ENCODE peak calls at places on chromosome 22, in eight cellular contexts. One of them, this sample, is unnamed.

GRCh38 chr22:29871684-29872083 is 11.3 kb upstream of the MTMR3 start:
- DNase-seq in hepatocyte: peak; percentile 45
- DNase-seq in dorsolateral prefrontal cortex: no peak
- DNase-seq in cardiac muscle cell: no peak
- DNase-seq in choroid plexus epithelial cell: peak; percentile 15
- DNase-seq in fibroblast of the aortic adventitia: no peak
- DNase-seq in left ventricle myocardium inferior: no peak
- DNase-seq in tibial nerve: no peak
- DNase-seq in this sample: no peak

GRCh38 chr22:46923394-46923793 is 160.9 kb downstream of the TBC1D22A start:
- DNase-seq in hepatocyte: no peak
- DNase-seq in dorsolateral prefrontal cortex: no peak
- DNase-seq in cardiac muscle cell: no peak
- DNase-seq in choroid plexus epithelial cell: no peak
- DNase-seq in fibroblast of the aortic adventitia: no peak
- DNase-seq in left ventricle myocardium inferior: no peak
- DNase-seq in tibial nerve: no peak
- DNase-seq in this sample: no peak

GRCh38 chr22:21829523-21829922 is 37.9 kb downstream of the MAPK1 start:
- DNase-seq in hepatocyte: no peak
- DNase-seq in dorsolateral prefrontal cortex: no peak
- DNase-seq in cardiac muscle cell: no peak
- DNase-seq in choroid plexus epithelial cell: no peak
- DNase-seq in fibroblast of the aortic adventitia: no peak
- DNase-seq in left ventricle myocardium inferior: no peak
- DNase-seq in tibial nerve: no peak
- DNase-seq in this sample: no peak

GRCh38 chr22:27842994-27843431 is 41.5 kb upstream of the MN1 start:
- DNase-seq in hepatocyte: no peak
- DNase-seq in dorsolateral prefrontal cortex: no peak
- DNase-seq in cardiac muscle cell: no peak
- DNase-seq in choroid plexus epithelial cell: peak; percentile 39
- DNase-seq in fibroblast of the aortic adventitia: peak; percentile 57
- DNase-seq in left ventricle myocardium inferior: no peak
- DNase-seq in tibial nerve: no peak
- DNase-seq in this sample: no peak

GRCh38 chr22:25540912-25541660 is 23.4 kb upstream of the GRK3 start:
- DNase-seq in hepatocyte: no peak
- DNase-seq in dorsolateral prefrontal cortex: no peak
- DNase-seq in cardiac muscle cell: no peak
- DNase-seq in choroid plexus epithelial cell: no peak
- DNase-seq in fibroblast of the aortic adventitia: no peak
- DNase-seq in left ventricle myocardium inferior: no peak
- DNase-seq in tibial nerve: no peak
- DNase-seq in this sample: no peak

GRCh38 chr22:49234459-49234858 is 593.2 kb downstream of the BRD1 start:
- DNase-seq in hepatocyte: no peak
- DNase-seq in dorsolateral prefrontal cortex: no peak
- DNase-seq in cardiac muscle cell: no peak
- DNase-seq in choroid plexus epithelial cell: no peak
- DNase-seq in fibroblast of the aortic adventitia: no peak
- DNase-seq in left ventricle myocardium inferior: no peak
- DNase-seq in tibial nerve: no peak
- DNase-seq in this sample: no peak

GRCh38 chr22:20671409-20672081 is 102.4 kb upstream of the SERPIND1 start:
- DNase-seq in hepatocyte: no peak
- DNase-seq in dorsolateral prefrontal cortex: no peak
- DNase-seq in cardiac muscle cell: no peak
- DNase-seq in choroid plexus epithelial cell: no peak
- DNase-seq in fibroblast of the aortic adventitia: no peak
- DNase-seq in left ventricle myocardium inferior: no peak
- DNase-seq in tibial nerve: no peak
- DNase-seq in this sample: no peak

GRCh38 chr22:19386248-19386647 is 45.3 kb downstream of the HIRA start:
- DNase-seq in hepatocyte: no peak
- DNase-seq in dorsolateral prefrontal cortex: no peak
- DNase-seq in cardiac muscle cell: no peak
- DNase-seq in choroid plexus epithelial cell: no peak
- DNase-seq in fibroblast of the aortic adventitia: no peak
- DNase-seq in left ventricle myocardium inferior: no peak
- DNase-seq in tibial nerve: no peak
- DNase-seq in this sample: no peak

GRCh38 chr22:23534201-23534850 is 45.8 kb downstream of the IGLL1 start:
- DNase-seq in hepatocyte: no peak
- DNase-seq in dorsolateral prefrontal cortex: no peak
- DNase-seq in cardiac muscle cell: no peak
- DNase-seq in choroid plexus epithelial cell: no peak
- DNase-seq in fibroblast of the aortic adventitia: no peak
- DNase-seq in left ventricle myocardium inferior: no peak
- DNase-seq in tibial nerve: no peak
- DNase-seq in this sample: no peak

GRCh38 chr22:27667121-27667843 is 134.3 kb downstream of the MN1 start:
- DNase-seq in hepatocyte: no peak
- DNase-seq in dorsolateral prefrontal cortex: no peak
- DNase-seq in cardiac muscle cell: peak; percentile 74
- DNase-seq in choroid plexus epithelial cell: no peak
- DNase-seq in fibroblast of the aortic adventitia: peak; percentile 58
- DNase-seq in left ventricle myocardium inferior: no peak
- DNase-seq in tibial nerve: no peak
- DNase-seq in this sample: no peak

GRCh38 chr22:27270818-27271510 is 530.6 kb downstream of the MN1 start:
- DNase-seq in hepatocyte: no peak
- DNase-seq in dorsolateral prefrontal cortex: peak; percentile 79
- DNase-seq in cardiac muscle cell: peak; percentile 74
- DNase-seq in choroid plexus epithelial cell: peak; percentile 45
- DNase-seq in fibroblast of the aortic adventitia: no peak
- DNase-seq in left ventricle myocardium inferior: peak; percentile 37
- DNase-seq in tibial nerve: no peak
- DNase-seq in this sample: no peak

GRCh38 chr22:20530368-20531153 is 23.2 kb downstream of the MED15 start:
- DNase-seq in hepatocyte: peak; percentile 65
- DNase-seq in dorsolateral prefrontal cortex: no peak
- DNase-seq in cardiac muscle cell: no peak
- DNase-seq in choroid plexus epithelial cell: peak; percentile 67
- DNase-seq in fibroblast of the aortic adventitia: peak; percentile 51
- DNase-seq in left ventricle myocardium inferior: no peak
- DNase-seq in tibial nerve: no peak
- DNase-seq in this sample: peak; percentile 97

GRCh38 chr22:35961480-35961902 is 67.1 kb downstream of the RBFOX2 start:
- DNase-seq in hepatocyte: peak; percentile 57
- DNase-seq in dorsolateral prefrontal cortex: peak; percentile 69
- DNase-seq in cardiac muscle cell: peak; percentile 45
- DNase-seq in choroid plexus epithelial cell: peak; percentile 61
- DNase-seq in fibroblast of the aortic adventitia: peak; percentile 88
- DNase-seq in left ventricle myocardium inferior: peak; percentile 20
- DNase-seq in tibial nerve: no peak
- DNase-seq in this sample: peak; percentile 22

GRCh38 chr22:50527921-50528681 is 1.7 kb downstream of the TYMP start:
- DNase-seq in hepatocyte: no peak
- DNase-seq in dorsolateral prefrontal cortex: no peak
- DNase-seq in cardiac muscle cell: no peak
- DNase-seq in choroid plexus epithelial cell: no peak
- DNase-seq in fibroblast of the aortic adventitia: no peak
- DNase-seq in left ventricle myocardium inferior: no peak
- DNase-seq in tibial nerve: no peak
- DNase-seq in this sample: no peak

GRCh38 chr22:50528682-50529415 is 963 bp downstream of the TYMP start:
- DNase-seq in hepatocyte: no peak
- DNase-seq in dorsolateral prefrontal cortex: no peak
- DNase-seq in cardiac muscle cell: no peak
- DNase-seq in choroid plexus epithelial cell: no peak
- DNase-seq in fibroblast of the aortic adventitia: no peak
- DNase-seq in left ventricle myocardium inferior: no peak
- DNase-seq in tibial nerve: no peak
- DNase-seq in this sample: no peak

GRCh38 chr22:50530280-50530856 is 556 bp upstream of the TYMP start:
- DNase-seq in hepatocyte: peak; percentile 84
- DNase-seq in dorsolateral prefrontal cortex: no peak
- DNase-seq in cardiac muscle cell: no peak
- DNase-seq in choroid plexus epithelial cell: peak; percentile 85
- DNase-seq in fibroblast of the aortic adventitia: peak; percentile 86
- DNase-seq in left ventricle myocardium inferior: peak; percentile 87
- DNase-seq in tibial nerve: peak; percentile 55
- DNase-seq in this sample: peak; percentile 85

GRCh38 chr22:50530857-50531545 is 1.2 kb upstream of the TYMP start:
- DNase-seq in hepatocyte: peak; percentile 91
- DNase-seq in dorsolateral prefrontal cortex: peak; percentile 57
- DNase-seq in cardiac muscle cell: peak; percentile 74
- DNase-seq in choroid plexus epithelial cell: peak; percentile 90
- DNase-seq in fibroblast of the aortic adventitia: peak; percentile 83
- DNase-seq in left ventricle myocardium inferior: peak; percentile 87
- DNase-seq in tibial nerve: peak; percentile 65
- DNase-seq in this sample: peak; percentile 92

DNA sequence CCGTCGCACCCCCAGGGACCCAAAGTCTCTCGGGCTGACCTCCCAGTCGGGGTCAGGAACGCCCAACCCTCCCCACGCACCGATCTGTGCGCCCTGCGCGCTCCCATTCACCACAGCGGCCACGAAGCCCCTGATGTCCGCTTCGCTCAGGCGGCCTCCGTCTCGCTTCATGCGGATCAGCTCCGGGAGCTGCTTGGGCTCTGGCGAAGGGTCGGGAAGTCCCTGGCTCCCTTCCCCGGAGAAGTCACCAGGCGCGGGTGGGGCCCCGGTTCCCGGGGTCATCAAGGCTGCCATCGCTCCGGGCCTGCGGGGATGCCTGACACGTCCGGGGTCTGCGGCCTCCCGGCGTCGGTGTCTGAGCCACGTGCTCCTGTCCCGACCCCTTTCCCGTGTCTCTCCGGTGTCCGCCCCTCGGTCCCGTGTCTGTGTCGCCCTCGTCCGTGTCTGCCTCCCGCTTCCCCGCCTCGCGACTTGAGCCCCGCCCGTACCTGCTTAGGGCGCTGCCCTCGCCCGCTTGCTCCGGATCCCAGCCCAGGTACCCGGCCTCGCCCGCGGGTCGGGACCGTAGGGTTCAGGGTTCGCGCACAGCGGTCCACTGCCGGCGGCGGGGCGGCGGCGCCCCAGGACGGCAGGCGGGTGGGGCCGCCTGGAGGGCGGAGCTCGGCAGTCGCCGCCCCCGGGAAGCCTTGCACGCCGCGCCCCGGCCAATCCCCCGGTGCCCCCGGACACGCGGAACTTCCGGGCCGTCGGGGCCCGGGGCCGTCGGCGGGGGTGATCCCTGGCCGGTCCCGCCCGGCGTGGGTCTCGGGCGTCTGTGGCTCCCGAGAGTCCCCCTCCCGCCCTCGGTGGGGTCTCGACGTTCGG is at the start of gene TYMP:
- DNase-seq in hepatocyte: peak; percentile 78
- DNase-seq in dorsolateral prefrontal cortex: peak; percentile 49
- DNase-seq in cardiac muscle cell: no peak
- DNase-seq in choroid plexus epithelial cell: no peak
- DNase-seq in fibroblast of the aortic adventitia: peak; percentile 29
- DNase-seq in left ventricle myocardium inferior: peak; percentile 82
- DNase-seq in tibial nerve: peak; percentile 45
- DNase-seq in this sample: peak; percentile 83
- H3K4me3 ChIP-seq in hepatocyte: peak within 1 kb of the TSS; percentile 49
- H3K4me3 ChIP-seq in dorsolateral prefrontal cortex: peak within 1 kb of the TSS; percentile 33
- H3K4me3 ChIP-seq in cardiac muscle cell: peak within 1 kb of the TSS; percentile 42
- H3K4me3 ChIP-seq in choroid plexus epithelial cell: peak within 1 kb of the TSS; percentile 62
- H3K4me3 ChIP-seq in fibroblast of the aortic adventitia: peak within 1 kb of the TSS; percentile 69
- H3K4me3 ChIP-seq in left ventricle myocardium inferior: peak within 1 kb of the TSS; percentile 74
- H3K4me3 ChIP-seq in tibial nerve: peak within 1 kb of the TSS; percentile 53
- H3K4me3 ChIP-seq in this sample: peak within 1 kb of the TSS; percentile 79

GRCh38 chr22:43889366-43890253 is 2.2 kb downstream of the PNPLA5 start:
- DNase-seq in hepatocyte: no peak
- DNase-seq in dorsolateral prefrontal cortex: peak; percentile 51
- DNase-seq in cardiac muscle cell: no peak
- DNase-seq in choroid plexus epithelial cell: peak; percentile 55
- DNase-seq in fibroblast of the aortic adventitia: peak; percentile 44
- DNase-seq in left ventricle myocardium inferior: no peak
- DNase-seq in tibial nerve: no peak
- DNase-seq in this sample: peak; percentile 47
- TF ChIP-seq CTCF in hepatocyte: no peak
- TF ChIP-seq CTCF in dorsolateral prefrontal cortex: no peak
- TF ChIP-seq CTCF in cardiac muscle cell: no peak
- TF ChIP-seq CTCF in choroid plexus epithelial cell: peak; percentile 52
- TF ChIP-seq CTCF in fibroblast of the aortic adventitia: peak; percentile 47
- TF ChIP-seq CTCF in left ventricle myocardium inferior: no peak
- TF ChIP-seq CTCF in tibial nerve: no peak
- TF ChIP-seq CTCF in this sample: peak; percentile 34

GRCh38 chr22:38852522-38852921 is 8.7 kb upstream of the NPTXR start:
- DNase-seq in hepatocyte: no peak
- DNase-seq in dorsolateral prefrontal cortex: no peak
- DNase-seq in cardiac muscle cell: no peak
- DNase-seq in choroid plexus epithelial cell: no peak
- DNase-seq in fibroblast of the aortic adventitia: no peak
- DNase-seq in left ventricle myocardium inferior: no peak
- DNase-seq in tibial nerve: no peak
- DNase-seq in this sample: no peak

GRCh38 chr22:38849816-38850215 is 6.0 kb upstream of the NPTXR start:
- DNase-seq in hepatocyte: no peak
- DNase-seq in dorsolateral prefrontal cortex: no peak
- DNase-seq in cardiac muscle cell: no peak
- DNase-seq in choroid plexus epithelial cell: no peak
- DNase-seq in fibroblast of the aortic adventitia: no peak
- DNase-seq in left ventricle myocardium inferior: no peak
- DNase-seq in tibial nerve: no peak
- DNase-seq in this sample: no peak

GRCh38 chr22:38850941-38851849 is 7.4 kb upstream of the NPTXR start:
- DNase-seq in hepatocyte: peak; percentile 72
- DNase-seq in dorsolateral prefrontal cortex: no peak
- DNase-seq in cardiac muscle cell: no peak
- DNase-seq in choroid plexus epithelial cell: peak; percentile 67
- DNase-seq in fibroblast of the aortic adventitia: peak; percentile 51
- DNase-seq in left ventricle myocardium inferior: no peak
- DNase-seq in tibial nerve: no peak
- DNase-seq in this sample: peak; percentile 85

GRCh38 chr22:38850399-38850798 is 6.6 kb upstream of the NPTXR start:
- DNase-seq in hepatocyte: no peak
- DNase-seq in dorsolateral prefrontal cortex: no peak
- DNase-seq in cardiac muscle cell: no peak
- DNase-seq in choroid plexus epithelial cell: no peak
- DNase-seq in fibroblast of the aortic adventitia: no peak
- DNase-seq in left ventricle myocardium inferior: no peak
- DNase-seq in tibial nerve: no peak
- DNase-seq in this sample: no peak

GRCh38 chr22:38853149-38853548 is 9.3 kb upstream of the NPTXR start:
- DNase-seq in hepatocyte: no peak
- DNase-seq in dorsolateral prefrontal cortex: no peak
- DNase-seq in cardiac muscle cell: no peak
- DNase-seq in choroid plexus epithelial cell: no peak
- DNase-seq in fibroblast of the aortic adventitia: no peak
- DNase-seq in left ventricle myocardium inferior: no peak
- DNase-seq in tibial nerve: no peak
- DNase-seq in this sample: no peak
- H3K4me3 ChIP-seq in hepatocyte: no peak overlapping the region
- H3K4me3 ChIP-seq in dorsolateral prefrontal cortex: no peak overlapping the region
- H3K4me3 ChIP-seq in cardiac muscle cell: no peak overlapping the region
- H3K4me3 ChIP-seq in choroid plexus epithelial cell: no peak overlapping the region
- H3K4me3 ChIP-seq in fibroblast of the aortic adventitia: no peak overlapping the region
- H3K4me3 ChIP-seq in left ventricle myocardium inferior: no peak overlapping the region
- H3K4me3 ChIP-seq in tibial nerve: no peak overlapping the region
- H3K4me3 ChIP-seq in this sample: no peak overlapping the region

DNA sequence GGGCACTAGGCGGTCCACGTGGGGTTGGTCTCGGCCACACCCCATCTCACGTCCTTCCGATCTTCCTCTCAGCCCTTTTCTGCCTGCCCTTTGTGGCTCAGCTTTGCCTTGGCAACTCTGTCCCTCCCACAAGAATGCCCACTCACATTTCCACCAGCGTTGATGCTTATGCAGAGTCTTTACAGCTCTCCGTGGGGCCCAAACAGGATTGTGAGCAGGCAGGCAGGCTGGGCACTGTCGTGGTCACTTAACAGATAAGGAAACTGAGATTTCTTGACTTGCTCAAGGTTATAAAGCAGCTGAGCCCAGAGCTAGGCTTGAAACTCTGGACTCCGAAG is 68.4 kb downstream of the FBXO7 start:
- DNase-seq in hepatocyte: no peak
- DNase-seq in dorsolateral prefrontal cortex: no peak
- DNase-seq in cardiac muscle cell: no peak
- DNase-seq in choroid plexus epithelial cell: no peak
- DNase-seq in fibroblast of the aortic adventitia: no peak
- DNase-seq in left ventricle myocardium inferior: no peak
- DNase-seq in tibial nerve: no peak
- DNase-seq in this sample: no peak
- TF ChIP-seq CTCF in hepatocyte: no peak
- TF ChIP-seq CTCF in dorsolateral prefrontal cortex: no peak
- TF ChIP-seq CTCF in cardiac muscle cell: no peak
- TF ChIP-seq CTCF in choroid plexus epithelial cell: no peak
- TF ChIP-seq CTCF in fibroblast of the aortic adventitia: no peak
- TF ChIP-seq CTCF in left ventricle myocardium inferior: no peak
- TF ChIP-seq CTCF in tibial nerve: no peak
- TF ChIP-seq CTCF in this sample: no peak

This sample was measured in epithelial cell of esophagus.